ENCODE peak calls at places on chromosomes 12 and 14, in five cellular contexts. I, N, V, H and W are unnamed samples.

GRCh38 chr12:66049538-66050282 is 80.8 kb downstream of the LLPH start:
- DNase-seq in N (no peak), I (no peak), V (no peak), H (no peak), W (peak)

GRCh38 chr12:79512068-79512467 is 178.7 kb downstream of the PAWR start:
- DNase-seq in H (no peak), V (no peak), I (no peak), N (no peak), W (no peak)

GRCh38 chr12:42492267-42492666 is 97.3 kb downstream of the PRICKLE1 start:
- DNase-seq in V (no peak), H (no peak), I (no peak), N (no peak), W (no peak)

GRCh38 chr12:14850929-14851663 is 7.8 kb upstream of the ART4 start:
- DNase-seq in V (no peak), I (no peak), N (no peak), H (no peak), W (no peak)

GRCh38 chr12:46267618-46268348 is 1.1 kb downstream of the SLC38A1 start:
- DNase-seq in I (peak), H (peak), N (no peak), V (no peak), W (peak)

GRCh38 chr12:31007153-31007495 is 66.5 kb upstream of the DDX11 start:
- DNase-seq in V (no peak), H (no peak), N (no peak), I (no peak), W (no peak)

GRCh38 chr12:14460212-14460841 is 94.8 kb downstream of the ATF7IP start:
- DNase-seq in V (no peak), I (no peak), H (no peak), N (no peak), W (no peak)

GRCh38 chr12:124651508-124652273 is 84.3 kb upstream of the NCOR2 start:
- DNase-seq in N (no peak), V (no peak), H (no peak), I (no peak), W (peak)

GRCh38 chr14:78530078-78530477 is 359.9 kb downstream of the NRXN3 start:
- DNase-seq in H (peak), I (peak), N (no peak), V (no peak), W (no peak)

GRCh38 chr14:56183631-56184157 is 65.5 kb downstream of the PELI2 start:
- DNase-seq in I (no peak), N (no peak), H (no peak), V (no peak), W (no peak)

GRCh38 chr14:72000907-72001306 is 68.7 kb downstream of the RGS6 start:
- DNase-seq in V (no peak), I (no peak), N (peak), H (no peak), W (no peak)

GRCh38 chr12:116164976-116165425 is 112.5 kb downstream of the MED13L start:
- DNase-seq in V (no peak), H (peak), I (peak), N (no peak), W (peak)

GRCh38 chr12:38875571-38876228 is 29.7 kb downstream of the CPNE8 start:
- DNase-seq in H (no peak), N (no peak), V (no peak), I (no peak), W (no peak)

GRCh38 chr14:71344506-71344905 is 437.2 kb downstream of the PCNX1 start:
- DNase-seq in N (no peak), V (no peak), I (no peak), H (no peak), W (no peak)

GRCh38 chr14:52553002-52553670 is 500 bp downstream of the GPR137C start:
- DNase-seq in H (peak), I (peak), N (peak), V (no peak), W (peak)

GRCh38 chr14:33792387-33793368 is 158.2 kb downstream of the EGLN3 start:
- DNase-seq in I (peak), N (peak), H (peak), V (no peak), W (peak)

GRCh38 chr14:77738559-77739250 is 22.3 kb downstream of the SNW1 start:
- DNase-seq in I (no peak), N (no peak), H (no peak), V (no peak), W (no peak)

GRCh38 chr12:1619599-1619998 is 9.4 kb upstream of the WNT5B start:
- DNase-seq in H (no peak), I (no peak), V (no peak), N (peak), W (no peak)

GRCh38 chr14:101183376-101184103 is 280.0 kb upstream of the RTL1 start:
- DNase-seq in H (no peak), N (no peak), I (no peak), V (no peak), W (no peak)

GRCh38 chr12:32305163-32305562 is 94.2 kb upstream of the FGD4 start:
- DNase-seq in N (no peak), I (no peak), H (peak), V (no peak), W (no peak)

GRCh38 chr12:25806271-25806670 is 152.2 kb upstream of the RASSF8 start:
- DNase-seq in V (no peak), N (no peak), I (peak), H (no peak), W (no peak)

GRCh38 chr12:19707948-19708409 is 268.7 kb downstream of the AEBP2 start:
- DNase-seq in V (no peak), H (peak), N (no peak), I (peak), W (peak)

GRCh38 chr12:44088647-44089046 is 252.8 kb downstream of the TMEM117 start:
- DNase-seq in V (no peak), H (no peak), I (peak), N (no peak), W (no peak)

GRCh38 chr12:62724947-62725447 is 210.0 kb downstream of the PPM1H start:
- DNase-seq in H (peak), V (no peak), N (no peak), I (peak), W (peak)

GRCh38 chr14:103623883-103624482 is 5.0 kb upstream of the KLC1 start:
- DNase-seq in H (no peak), V (no peak), I (no peak), N (no peak), W (no peak)

GRCh38 chr14:103624860-103625259 is 4.2 kb upstream of the KLC1 start:
- DNase-seq in H (peak), I (peak), N (peak), V (no peak), W (peak)

GRCh38 chr14:103623308-103623707 is 5.7 kb upstream of the KLC1 start:
- DNase-seq in V (no peak), H (no peak), I (no peak), N (no peak), W (no peak)

GRCh38 chr14:103618999-103619398 is 10.0 kb upstream of the KLC1 start:
- DNase-seq in V (no peak), I (peak), H (no peak), N (no peak), W (peak)

GRCh38 chr14:103621860-103622259 is 7.2 kb upstream of the KLC1 start:
- DNase-seq in V (no peak), I (no peak), H (no peak), N (no peak), W (no peak)
- H3K27ac ChIP-seq in V (no peak), I (no peak), H (no peak), N (no peak), W (no peak)

DNA sequence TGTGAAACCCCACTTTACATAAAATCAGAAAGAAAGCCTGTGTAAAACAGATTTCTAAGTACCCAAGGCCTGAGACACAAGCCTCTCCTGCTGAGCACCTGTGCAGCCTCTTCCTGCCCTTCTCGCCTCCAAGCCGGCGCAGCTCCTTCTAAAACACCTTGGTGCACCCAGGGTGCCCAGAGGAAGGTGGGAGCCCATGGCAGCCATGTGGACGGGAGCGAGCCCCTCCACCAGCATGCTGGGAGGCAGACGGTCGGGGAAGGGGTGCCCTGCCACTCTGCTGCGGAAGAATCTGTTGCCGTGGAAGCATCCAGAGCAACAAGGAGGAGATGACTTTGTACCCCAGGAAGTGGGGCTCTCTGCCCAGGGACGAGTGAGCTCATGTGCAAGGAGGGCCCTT is 103.1 kb upstream of the C14orf180 start:
- DNase-seq in N (no peak), V (no peak), H (no peak), I (no peak), W (no peak)
- H3K27ac ChIP-seq in N (no peak), V (no peak), H (no peak), I (no peak), W (no peak)

DNA sequence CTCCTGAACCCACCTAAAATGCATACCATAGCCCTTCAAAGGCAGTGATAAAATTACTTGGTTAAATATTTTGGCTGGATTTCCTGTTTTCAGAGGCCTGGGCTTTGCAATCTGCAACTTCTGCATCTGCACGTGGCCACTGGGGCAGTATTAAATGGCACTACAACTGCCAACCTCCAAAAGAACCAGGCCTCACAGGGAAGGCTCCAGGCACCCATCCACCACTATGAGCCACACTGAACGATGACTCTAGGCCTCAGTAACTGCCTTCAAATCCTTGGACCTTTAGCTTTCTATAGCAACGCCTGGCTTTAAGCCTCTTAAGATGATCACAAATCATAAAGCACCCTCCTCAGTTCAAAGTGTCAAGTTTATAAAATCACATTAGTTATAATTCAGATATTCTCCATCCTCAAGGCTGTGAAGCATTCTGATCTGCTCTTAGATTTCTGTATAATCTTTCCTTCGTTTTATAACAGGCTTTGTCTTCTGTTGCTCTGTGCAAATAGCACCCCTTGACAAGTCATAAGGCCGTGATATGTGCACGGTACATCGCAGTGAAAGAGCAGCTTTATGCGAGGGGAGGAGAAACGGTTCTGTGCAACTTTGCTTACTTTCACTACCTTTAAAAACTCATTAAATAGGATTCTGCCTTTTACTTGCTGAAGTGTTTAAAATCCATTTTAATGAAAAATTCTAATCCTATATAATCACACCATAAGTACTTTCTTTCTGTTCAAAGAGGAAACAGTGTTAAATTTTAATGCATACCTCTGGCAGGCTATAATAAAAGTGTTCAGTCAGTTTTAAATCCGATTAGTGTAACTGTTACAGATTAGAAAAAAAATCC is 196.4 kb upstream of the G2E3 start:
- DNase-seq in N (no peak), H (no peak), V (no peak), I (no peak), W (no peak)
- H3K27ac ChIP-seq in N (no peak), H (no peak), V (no peak), I (no peak), W (no peak)

DNA sequence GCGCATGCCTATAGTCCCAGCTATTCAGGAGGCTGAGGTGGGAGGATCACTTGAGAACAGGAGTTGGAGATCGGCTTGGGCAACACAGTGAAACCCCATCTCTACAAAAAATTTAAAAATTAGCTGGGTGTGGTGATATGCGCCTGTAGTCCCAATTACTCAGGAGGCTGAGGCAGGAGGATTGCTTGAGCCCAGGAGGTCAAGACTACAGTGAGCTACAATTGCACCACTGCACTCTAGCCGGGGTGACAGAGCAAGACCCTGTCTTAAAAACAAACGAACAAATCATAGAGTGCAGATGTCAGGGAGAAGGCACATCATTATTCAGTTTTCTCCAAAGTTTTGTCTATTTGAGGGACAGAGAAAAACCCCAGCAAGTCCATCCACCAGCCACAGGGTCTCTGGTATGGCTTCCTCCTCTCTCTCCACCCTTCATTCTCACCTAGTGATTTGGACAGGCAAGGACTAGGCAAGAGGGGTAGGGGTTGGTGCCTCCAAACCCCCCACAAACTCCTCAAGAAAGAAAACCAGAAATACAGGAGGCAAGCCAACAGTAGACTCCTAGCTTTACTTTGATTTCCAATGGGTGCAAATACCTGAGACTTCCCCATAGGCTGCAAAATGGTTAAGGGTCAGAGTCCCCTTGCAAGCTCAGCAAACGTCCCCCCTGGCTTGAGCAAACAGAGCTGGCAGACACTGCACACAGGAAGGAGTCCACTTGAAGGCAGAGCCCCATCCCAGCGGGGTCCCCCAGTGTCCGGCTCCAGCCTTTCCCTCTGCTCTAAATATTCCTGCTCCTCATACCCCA is 26.5 kb upstream of the RPLP0 start:
- DNase-seq in N (no peak), V (no peak), I (no peak), H (no peak), W (no peak)
- H3K27ac ChIP-seq in N (no peak), V (no peak), I (peak), H (peak), W (peak)

GRCh38 chr14:99791476-99792283 is 1.5 kb upstream of the EML1 start:
- DNase-seq in N (no peak), I (no peak), H (no peak), V (no peak), W (no peak)

GRCh38 chr14:99789581-99789980 is 3.6 kb upstream of the EML1 start:
- DNase-seq in I (no peak), N (no peak), V (no peak), H (no peak), W (no peak)

GRCh38 chr14:99792551-99793212 is 531 bp upstream of the EML1 start:
- DNase-seq in H (no peak), N (peak), I (no peak), V (no peak), W (peak)

GRCh38 chr14:99790201-99790977 is 2.8 kb upstream of the EML1 start:
- DNase-seq in V (no peak), N (no peak), I (no peak), H (no peak), W (no peak)

DNA sequence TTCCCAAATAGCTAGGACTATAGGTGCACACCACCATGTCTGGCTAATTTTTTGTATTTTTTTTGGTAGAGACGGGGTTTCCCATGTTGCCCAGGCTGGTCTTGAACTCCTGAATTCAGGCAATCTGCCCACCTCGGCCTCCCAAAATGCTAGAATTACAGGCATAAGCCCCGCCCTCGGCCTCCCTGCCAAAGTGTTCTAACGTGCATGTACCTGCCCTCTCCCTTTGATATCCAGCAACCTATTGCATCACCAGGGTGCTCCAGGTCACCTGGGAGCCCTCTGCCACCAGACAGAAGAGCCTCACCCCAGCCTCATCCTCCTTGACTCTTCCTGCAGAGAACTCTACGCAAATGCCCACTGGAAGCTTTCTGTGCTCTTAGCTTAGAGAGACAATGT is 2.2 kb upstream of the EML1 start:
- DNase-seq in V (no peak), N (no peak), H (peak), I (peak), W (no peak)
- H3K27ac ChIP-seq in V (no peak), N (no peak), H (no peak), I (no peak), W (no peak)

GRCh38 chr12:88243886-88244491 is 101.9 kb downstream of the TMTC3 start:
- DNase-seq in V (no peak), H (no peak), I (no peak), N (no peak), W (peak)
- H3K27ac ChIP-seq in V (no peak), H (no peak), I (no peak), N (no peak), W (no peak)

DNA sequence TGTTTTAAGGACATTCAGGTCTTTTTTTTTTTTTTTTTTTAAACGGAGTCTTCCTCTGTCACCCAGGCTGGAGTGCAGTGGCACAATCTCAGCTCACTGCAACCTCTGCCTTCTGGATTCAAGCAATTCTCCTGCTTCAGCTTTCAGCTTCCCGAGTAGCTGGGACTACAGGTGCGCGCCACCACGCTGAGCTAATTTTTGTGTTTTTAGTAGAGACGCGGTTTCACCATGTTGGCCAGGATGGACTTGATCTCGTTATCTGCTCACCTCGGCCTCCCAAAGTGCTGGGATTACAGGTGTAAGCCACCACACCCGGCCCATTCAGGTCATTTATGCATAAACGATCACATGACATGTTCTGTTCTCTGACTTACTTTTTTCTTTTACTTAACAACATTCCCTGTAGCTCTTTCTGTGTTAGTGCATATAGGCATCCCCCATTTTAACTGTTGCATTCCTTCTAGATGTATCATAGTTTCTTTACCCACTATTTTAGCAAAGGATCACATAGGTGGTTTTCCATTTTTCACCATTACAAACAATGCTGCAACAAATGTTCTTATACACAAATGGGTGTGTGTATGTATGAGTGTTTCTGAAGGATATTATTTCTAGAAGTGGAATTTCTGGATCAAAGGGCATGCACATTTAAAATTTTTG is 74.2 kb downstream of the ARF6 start:
- DNase-seq in H (no peak), V (no peak), I (peak), N (no peak), W (no peak)
- H3K27ac ChIP-seq in H (peak), V (peak), I (peak), N (no peak), W (peak)